ENCODE peak calls at places on chromosome 14, in four cellular contexts. M is psoas muscle, T is ovary, C is heart right ventricle. K is an unnamed sample. For H3K36me3 and H3K4me1, the result is how much of the 10 kb centered on the place peaks cover.

GRCh38 chr14:29820785-29821184 is 106.9 kb downstream of the PRKD1 start:
- DNase-seq in T (no peak), C (no peak), M (no peak), K (no peak)

GRCh38 chr14:47422191-47422590 is 253.2 kb downstream of the MDGA2 start:
- DNase-seq in T (no peak), M (no peak), C (no peak), K (no peak)

GRCh38 chr14:61178226-61179060 is 102.7 kb downstream of the TMEM30B start:
- DNase-seq in M (peak), C (no peak), T (no peak), K (no peak)

GRCh38 chr14:89589400-89590128 is 172.5 kb upstream of the FOXN3 start:
- DNase-seq in M (no peak), T (no peak), C (no peak), K (no peak)

GRCh38 chr14:34081576-34082136 is 130.8 kb upstream of the EGLN3 start:
- DNase-seq in T (no peak), C (no peak), M (no peak), K (no peak)

GRCh38 chr14:59811850-59812249 is 58.7 kb downstream of the RTN1 start:
- DNase-seq in T (no peak), M (no peak), C (no peak), K (no peak)

GRCh38 chr14:88129306-88130056 is 124.5 kb downstream of the GPR65 start:
- DNase-seq in T (no peak), M (no peak), C (no peak), K (no peak)

GRCh38 chr14:70642313-70643235 is 858 bp downstream of the TTC9 start:
- DNase-seq in C (no peak), T (no peak), M (peak), K (peak)

GRCh38 chr14:59691266-59691665 is 114.7 kb upstream of the CCDC175 start:
- DNase-seq in T (no peak), M (no peak), C (no peak), K (no peak)

GRCh38 chr14:90273532-90273931 is 17.2 kb downstream of the PSMC1 start:
- DNase-seq in T (no peak), C (no peak), M (no peak), K (no peak)

GRCh38 chr14:83071888-83072501 is 1538.3 kb upstream of the SEL1L start:
- DNase-seq in C (no peak), T (no peak), M (no peak), K (no peak)

DNA sequence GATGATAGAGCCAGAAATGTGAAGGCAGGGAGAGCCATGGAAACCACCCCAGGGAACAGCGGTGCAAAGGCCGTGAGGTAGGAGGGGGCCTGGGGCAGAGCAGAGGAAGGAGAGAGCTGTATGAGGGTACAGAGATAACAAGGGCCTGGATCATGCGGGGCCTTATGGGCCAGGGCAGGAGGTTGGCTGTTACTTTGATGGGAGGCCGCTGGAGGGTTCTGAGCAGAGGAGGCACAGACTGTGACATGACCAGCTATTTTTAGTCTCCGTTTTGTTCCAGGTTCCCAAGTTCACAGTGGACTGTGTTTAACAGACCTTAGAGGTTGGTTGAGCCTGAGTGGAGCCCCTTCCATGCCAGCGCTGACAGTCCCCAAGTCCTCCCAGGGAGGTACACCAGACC is 118.6 kb downstream of the GCH1 start:
- DNase-seq in C (peak), M (peak), T (no peak), K (no peak)
- H3K36me3 ChIP-seq in C (under half), M (half or more), T (under half), K (under half)

GRCh38 chr14:74613211-74613914 is 1.3 kb upstream of the LTBP2 start:
- DNase-seq in T (no peak), C (no peak), M (no peak), K (no peak)

GRCh38 chr14:74615735-74616134 is 3.7 kb upstream of the LTBP2 start:
- DNase-seq in M (no peak), T (no peak), C (no peak), K (no peak)

GRCh38 chr14:74612346-74613021 is 447 bp upstream of the LTBP2 start:
- DNase-seq in C (peak), M (peak), T (peak), K (peak)

GRCh38 chr14:74616507-74616906 is 4.5 kb upstream of the LTBP2 start:
- DNase-seq in M (no peak), T (no peak), C (no peak), K (no peak)

GRCh38 chr14:74614508-74615495 is 2.8 kb upstream of the LTBP2 start:
- DNase-seq in M (no peak), C (no peak), T (no peak), K (no peak)
- H3K4me1 ChIP-seq in M (under half), C (half or more), T (under half), K (under half)

GRCh38 chr14:93981316-93981715 is 4.9 kb upstream of the ASB2 start:
- DNase-seq in C (no peak), T (no peak), M (no peak), K (no peak)
- TF ChIP-seq CTCF in C (no peak), T (no peak), M (no peak), K (no peak)

DNA sequence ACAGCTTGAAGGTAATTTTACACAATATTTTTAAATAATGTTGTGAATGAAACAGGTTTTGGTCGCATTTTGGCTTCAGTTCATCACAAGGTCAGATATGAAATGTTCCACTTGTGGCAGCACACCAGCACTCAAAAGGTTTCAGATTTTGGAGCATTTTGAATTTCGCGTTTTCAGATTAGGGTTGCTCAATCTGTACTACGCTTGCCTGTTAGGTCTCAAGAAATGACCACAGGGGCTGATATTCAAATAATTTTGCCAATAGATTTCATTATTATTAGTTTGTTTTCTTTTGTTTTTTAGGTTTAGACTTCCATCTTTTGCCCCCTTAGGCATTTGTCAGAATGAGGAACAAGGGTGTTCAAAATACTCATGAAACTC is 29.8 kb downstream of the DICER1 start:
- DNase-seq in T (no peak), M (no peak), C (no peak), K (no peak)
- H3K36me3 ChIP-seq in T (under half), M (half or more), C (under half), K (half or more)

DNA sequence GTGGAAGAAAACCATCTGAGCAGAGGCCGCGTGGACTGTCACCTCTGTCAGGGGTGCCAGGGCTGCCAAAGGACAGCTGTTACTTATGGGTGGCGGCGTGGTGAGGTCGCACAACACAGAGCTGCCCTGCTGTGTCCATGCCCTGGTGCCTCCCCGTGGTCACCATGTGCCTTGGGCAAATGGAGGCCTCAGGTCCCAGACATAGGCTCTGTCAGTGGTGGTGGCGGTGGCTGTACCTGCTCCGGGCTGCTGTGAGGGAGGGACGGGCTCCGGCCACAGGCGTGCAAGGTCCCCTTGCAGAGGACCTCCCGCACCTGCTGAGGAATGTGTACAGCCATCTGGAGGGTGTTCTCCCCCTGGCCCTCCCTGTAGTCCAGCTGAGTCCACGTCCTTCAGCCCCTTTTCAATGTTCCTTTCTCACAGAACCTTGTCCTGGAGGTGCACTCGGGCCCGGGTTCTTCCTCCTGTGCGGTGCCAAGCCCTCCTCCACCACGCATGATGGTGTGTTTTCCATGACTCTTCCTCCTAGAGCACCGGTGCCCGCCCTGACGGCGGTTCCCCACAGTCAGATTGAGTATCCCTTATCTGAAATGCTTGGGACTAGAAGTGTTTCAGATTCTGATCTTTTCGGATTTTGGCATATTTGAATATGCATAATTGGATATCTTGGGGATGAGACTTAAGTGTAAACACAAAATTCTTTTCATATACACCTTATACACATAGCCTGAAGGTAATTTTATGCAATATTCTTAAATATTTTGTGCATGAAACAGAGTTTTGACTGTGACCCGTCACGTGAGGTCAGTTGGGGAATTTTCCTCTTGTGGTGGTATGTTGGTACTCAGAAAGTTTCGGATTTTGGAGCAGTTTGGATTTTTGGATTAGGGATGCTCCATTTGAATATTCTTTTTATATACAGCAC is 49.8 kb downstream of the TRAF3 start:
- DNase-seq in M (no peak), T (no peak), C (no peak), K (no peak)
- H3K4me1 ChIP-seq in M (under half), T (under half), C (under half), K (under half)

DNA sequence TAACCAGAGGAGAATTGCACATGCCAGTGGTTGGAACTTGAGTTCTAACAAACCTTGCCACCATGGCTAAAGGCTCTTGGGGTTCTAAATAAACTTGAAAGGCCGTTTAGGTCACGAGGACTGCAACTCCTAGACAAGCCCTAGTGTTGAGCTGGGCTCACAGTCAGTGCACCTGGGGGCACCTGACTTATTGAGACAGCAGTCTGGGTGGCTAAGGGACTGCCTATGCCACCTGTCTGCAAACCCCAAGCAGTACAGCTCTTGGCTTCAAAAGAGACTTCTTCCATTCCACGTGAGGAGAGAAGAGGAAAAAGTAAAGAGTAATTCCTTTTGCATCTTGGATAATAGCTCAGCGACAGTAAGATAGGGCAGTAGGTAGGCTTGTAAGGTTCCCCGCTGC is 765.6 kb upstream of the FOXG1 start:
- DNase-seq in T (no peak), M (no peak), C (no peak), K (no peak)
- TF ChIP-seq CTCF in T (no peak), M (no peak), C (no peak), K (no peak)

GRCh38 chr14:50745401-50746058 is 77.4 kb upstream of the SAV1 start:
- DNase-seq in C (no peak), T (no peak), M (no peak), K (no peak)

GRCh38 chr14:50740858-50741257 is 72.8 kb upstream of the SAV1 start:
- DNase-seq in C (no peak), M (no peak), T (no peak), K (no peak)

GRCh38 chr14:50739186-50739585 is 71.1 kb upstream of the SAV1 start:
- DNase-seq in C (no peak), T (no peak), M (peak), K (no peak)

GRCh38 chr14:50744242-50744641 is 76.1 kb upstream of the SAV1 start:
- DNase-seq in T (no peak), M (no peak), C (no peak), K (no peak)

DNA sequence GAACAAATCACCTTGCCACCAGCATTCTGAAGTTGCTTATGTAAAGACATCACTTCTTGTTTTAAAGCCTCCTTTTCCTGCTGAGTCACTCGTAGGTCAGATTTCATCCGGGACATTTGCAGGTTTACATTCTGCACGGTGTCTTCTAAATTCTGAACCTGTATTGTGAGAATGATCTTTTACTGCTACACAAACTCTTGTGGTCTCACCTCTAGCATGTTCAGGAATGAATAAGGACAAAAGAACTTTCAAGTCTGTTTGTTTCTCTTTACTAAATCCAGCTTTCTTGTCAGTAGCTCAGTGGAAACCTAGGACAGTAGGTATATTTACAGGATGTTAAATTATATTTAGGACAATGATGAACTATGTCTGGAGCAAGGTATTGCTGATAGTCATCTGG is 73.5 kb upstream of the SAV1 start:
- DNase-seq in M (no peak), T (no peak), C (no peak), K (no peak)
- H3K36me3 ChIP-seq in M (half or more), T (under half), C (under half), K (under half)